ENCODE peak calls at places on chromosomes 2 and 18, in nine cellular contexts. B is left colon, Q is AG04450, L is GM18507, T is NCI-H774, C is B cell, J is fibroblast of gingiva, X is NCI-H748 treated with DMSO at 0.1 percent for 48 hours, O is GM03348. U is an unnamed sample.

GRCh38 chr2:224311226-224311625 is 90.7 kb downstream of the FAM124B start:
- DNase-seq in B (no peak), Q (no peak), L (no peak), T (no peak), C (no peak), J (peak), X (no peak), O (peak), U (no peak)

GRCh38 chr2:100876231-100876860 is 56.4 kb downstream of the NPAS2 start:
- DNase-seq in B (no peak), Q (no peak), L (no peak), T (no peak), C (no peak), J (no peak), X (no peak), O (no peak), U (no peak)

GRCh38 chr2:70888925-70889715 is 46.6 kb upstream of the ATP6V1B1 start:
- DNase-seq in B (no peak), Q (no peak), L (no peak), T (no peak), C (no peak), J (no peak), X (no peak), O (no peak), U (no peak)

GRCh38 chr18:8254664-8255063 is 354.6 kb upstream of the RAB12 start:
- DNase-seq in B (no peak), Q (peak), L (no peak), T (no peak), C (no peak), J (no peak), X (no peak), O (no peak), U (no peak)

GRCh38 chr2:158337018-158337417 is 119.5 kb downstream of the CCDC148 start:
- DNase-seq in B (no peak), Q (no peak), L (no peak), T (no peak), C (no peak), J (no peak), X (no peak), O (no peak), U (no peak)

GRCh38 chr18:79064228-79064627 is 5.0 kb upstream of the ATP9B start:
- DNase-seq in B (no peak), Q (no peak), L (no peak), T (peak), C (no peak), J (no peak), X (peak), O (no peak), U (no peak)

GRCh38 chr2:164657129-164657528 is 35.8 kb upstream of the GRB14 start:
- DNase-seq in B (no peak), Q (peak), L (no peak), T (no peak), C (no peak), J (peak), X (no peak), O (peak), U (no peak)

GRCh38 chr18:23703057-23703986 is 14.1 kb downstream of the LAMA3 start:
- DNase-seq in B (no peak), Q (peak), L (no peak), T (peak), C (no peak), J (peak), X (peak), O (peak), U (no peak)

GRCh38 chr2:3042601-3043585 is 334.7 kb downstream of the EIPR1 start:
- DNase-seq in B (peak), Q (no peak), L (no peak), T (no peak), C (no peak), J (no peak), X (no peak), O (no peak), U (no peak)

GRCh38 chr2:185689906-185690539 is 48.6 kb upstream of the FSIP2 start:
- DNase-seq in B (no peak), Q (no peak), L (no peak), T (no peak), C (no peak), J (no peak), X (no peak), O (no peak), U (no peak)

GRCh38 chr2:202007015-202008011 is 26.3 kb upstream of the FZD7 start:
- DNase-seq in B (no peak), Q (no peak), L (no peak), T (no peak), C (no peak), J (no peak), X (no peak), O (no peak), U (no peak)

GRCh38 chr2:19178175-19178574 is 180.2 kb downstream of the OSR1 start:
- DNase-seq in B (no peak), Q (no peak), L (no peak), T (no peak), C (no peak), J (peak), X (no peak), O (no peak), U (no peak)

GRCh38 chr2:236237468-236238190 is 26.6 kb downstream of the ASB18 start:
- DNase-seq in B (no peak), Q (no peak), L (no peak), T (no peak), C (no peak), J (no peak), X (no peak), O (no peak), U (no peak)

GRCh38 chr2:191304939-191305875 is 60.0 kb downstream of the MYO1B start:
- DNase-seq in B (no peak), Q (peak), L (no peak), T (no peak), C (no peak), J (peak), X (no peak), O (peak), U (no peak)

GRCh38 chr2:145043399-145043834 is 523.5 kb upstream of the ZEB2 start:
- DNase-seq in B (no peak), Q (no peak), L (no peak), T (no peak), C (no peak), J (no peak), X (no peak), O (no peak), U (no peak)

GRCh38 chr2:181471783-181472182 is 14.6 kb downstream of the ITGA4 start:
- DNase-seq in B (no peak), Q (no peak), L (no peak), T (no peak), C (no peak), J (no peak), X (no peak), O (no peak), U (no peak)

GRCh38 chr2:99605036-99605435 is 115.2 kb upstream of the REV1 start:
- DNase-seq in B (no peak), Q (no peak), L (no peak), T (no peak), C (no peak), J (peak), X (no peak), O (peak), U (no peak)

GRCh38 chr2:56239030-56239429 is 55.2 kb downstream of the CCDC85A start:
- DNase-seq in B (no peak), Q (no peak), L (no peak), T (no peak), C (no peak), J (no peak), X (no peak), O (no peak), U (no peak)

GRCh38 chr2:119466373-119466772 is 34.7 kb downstream of the TMEM37 start:
- DNase-seq in B (no peak), Q (no peak), L (no peak), T (no peak), C (no peak), J (no peak), X (no peak), O (no peak), U (no peak)

GRCh38 chr2:136206613-136207012 is 88.7 kb upstream of the CXCR4 start:
- DNase-seq in B (no peak), Q (no peak), L (peak), T (peak), C (peak), J (no peak), X (no peak), O (no peak), U (peak)

GRCh38 chr2:101386599-101387150 is 628 bp downstream of the CREG2 start:
- DNase-seq in B (no peak), Q (no peak), L (no peak), T (no peak), C (no peak), J (no peak), X (no peak), O (no peak), U (no peak)

GRCh38 chr2:30663321-30663720 is 143.9 kb downstream of the CAPN13 start:
- DNase-seq in B (no peak), Q (no peak), L (no peak), T (no peak), C (no peak), J (no peak), X (no peak), O (no peak), U (no peak)

GRCh38 chr2:18682681-18683080 is 93.3 kb upstream of the NT5C1B start:
- DNase-seq in B (no peak), Q (no peak), L (no peak), T (no peak), C (no peak), J (no peak), X (no peak), O (no peak), U (no peak)

GRCh38 chr2:240189686-240190085 is 49.2 kb upstream of the OTOS start:
- DNase-seq in B (peak), Q (no peak), L (no peak), T (no peak), C (no peak), J (no peak), X (no peak), O (no peak), U (no peak)

GRCh38 chr2:119760876-119761275 is 1.2 kb downstream of the PTPN4 start:
- DNase-seq in B (no peak), Q (no peak), L (no peak), T (no peak), C (no peak), J (peak), X (no peak), O (peak), U (no peak)

GRCh38 chr18:30925795-30926194 is 116.7 kb downstream of the DSC3 start:
- DNase-seq in B (no peak), Q (no peak), L (no peak), T (no peak), C (no peak), J (no peak), X (no peak), O (no peak), U (no peak)

GRCh38 chr2:133780099-133780996 is 212.1 kb upstream of the NCKAP5 start:
- DNase-seq in B (no peak), Q (peak), L (no peak), T (peak), C (no peak), J (peak), X (peak), O (peak), U (peak)

GRCh38 chr2:229133155-229133772 is 137.8 kb downstream of the PID1 start:
- DNase-seq in B (no peak), Q (no peak), L (no peak), T (peak), C (no peak), J (peak), X (peak), O (peak), U (no peak)

GRCh38 chr2:119245076-119245840 is 21.6 kb downstream of the STEAP3 start:
- DNase-seq in B (no peak), Q (no peak), L (no peak), T (no peak), C (no peak), J (no peak), X (no peak), O (no peak), U (no peak)

GRCh38 chr2:237888389-237888788 is 29.0 kb downstream of the RAMP1 start:
- DNase-seq in B (no peak), Q (no peak), L (no peak), T (no peak), C (no peak), J (peak), X (no peak), O (peak), U (no peak)

GRCh38 chr18:7617738-7618422 is 50.8 kb downstream of the PTPRM start:
- DNase-seq in B (peak), Q (no peak), L (no peak), T (no peak), C (no peak), J (peak), X (no peak), O (peak), U (no peak)

U was measured in NCI-H187.